ENCODE peak calls at places on chromosomes 12 and 14, in seven cellular contexts. E, S, V, W, I, Z and T are unnamed samples.

GRCh38 chr12:7190268-7191055 is 976 bp downstream of the PEX5 start:
- DNase-seq in Z (no peak), S (peak), V (peak), W (peak), I (peak), E (peak), T (peak)

GRCh38 chr12:29415111-29415510 is 34.1 kb upstream of the ERGIC2 start:
- DNase-seq in V (no peak), Z (no peak), W (no peak), S (no peak), I (no peak), E (no peak), T (no peak)

GRCh38 chr14:50736932-50737419 is 68.9 kb upstream of the SAV1 start:
- DNase-seq in S (no peak), Z (no peak), V (no peak), E (no peak), W (no peak), I (no peak), T (no peak)

GRCh38 chr12:62631531-62632520 is 165.2 kb downstream of the MON2 start:
- DNase-seq in W (peak), I (peak), V (peak), Z (no peak), E (peak), S (peak), T (peak)

GRCh38 chr12:116636636-116637519 is 77.7 kb downstream of the MAP1LC3B2 start:
- DNase-seq in I (no peak), W (no peak), E (no peak), Z (no peak), S (no peak), V (no peak), T (no peak)

GRCh38 chr12:61646639-61647038 is 613.6 kb upstream of the USP15 start:
- DNase-seq in S (no peak), E (no peak), I (no peak), W (no peak), Z (no peak), V (no peak), T (no peak)

GRCh38 chr14:86654558-86655184 is 1124.7 kb downstream of the FLRT2 start:
- DNase-seq in E (no peak), V (peak), Z (no peak), W (no peak), S (peak), I (no peak), T (peak)

GRCh38 chr14:51776102-51776894 is 84.1 kb upstream of the GNG2 start:
- DNase-seq in Z (no peak), E (peak), W (peak), S (peak), V (peak), I (no peak), T (no peak)

GRCh38 chr12:93442411-93443340 is 929 bp upstream of the UBE2N start:
- DNase-seq in V (no peak), W (no peak), E (no peak), Z (no peak), I (no peak), S (no peak), T (no peak)

GRCh38 chr14:103103461-103104388 is 9.2 kb downstream of the EXOC3L4 start:
- DNase-seq in I (no peak), E (no peak), W (no peak), S (peak), Z (no peak), V (peak), T (peak)

GRCh38 chr12:58888131-58888783 is 32.0 kb downstream of the LRIG3 start:
- DNase-seq in E (no peak), S (peak), I (no peak), W (peak), Z (no peak), V (peak), T (no peak)

GRCh38 chr12:125070117-125070516 is 4.9 kb downstream of the AACS start:
- DNase-seq in I (no peak), S (no peak), W (no peak), Z (no peak), V (no peak), E (no peak), T (no peak)

GRCh38 chr12:1592444-1593231 is 1.7 kb downstream of the FBXL14 start:
- DNase-seq in I (no peak), Z (peak), V (peak), W (peak), S (peak), E (peak), T (no peak)

GRCh38 chr12:25938581-25938980 is 19.9 kb upstream of the RASSF8 start:
- DNase-seq in I (no peak), S (no peak), V (no peak), E (no peak), W (no peak), Z (no peak), T (no peak)

GRCh38 chr12:30067156-30067555 is 283.4 kb upstream of the TMTC1 start:
- DNase-seq in Z (no peak), E (no peak), I (no peak), S (no peak), W (no peak), V (no peak), T (no peak)

GRCh38 chr12:54486173-54486867 is 11.2 kb upstream of the NCKAP1L start:
- DNase-seq in I (no peak), V (no peak), S (no peak), Z (no peak), E (no peak), W (no peak), T (no peak)

GRCh38 chr14:46596236-46596635 is 55.3 kb downstream of the RPL10L start:
- DNase-seq in W (no peak), S (no peak), I (no peak), Z (no peak), V (no peak), E (no peak), T (no peak)

GRCh38 chr14:90698379-90698869 is 117.8 kb downstream of the TTC7B start:
- DNase-seq in S (peak), E (no peak), W (peak), I (peak), Z (no peak), V (peak), T (no peak)

GRCh38 chr14:103217538-103217937 is 94.3 kb downstream of the TNFAIP2 start:
- DNase-seq in E (no peak), Z (no peak), I (no peak), W (no peak), V (no peak), S (no peak), T (no peak)

GRCh38 chr12:9635014-9635413 is 27.3 kb upstream of the KLRB1 start:
- DNase-seq in Z (no peak), S (no peak), W (no peak), V (no peak), I (no peak), E (no peak), T (no peak)

GRCh38 chr14:52079239-52079956 is 10.5 kb upstream of the NID2 start:
- DNase-seq in W (no peak), E (no peak), I (no peak), Z (no peak), V (no peak), S (no peak), T (no peak)

GRCh38 chr14:44041700-44042099 is 465.4 kb downstream of the FSCB start:
- DNase-seq in V (no peak), S (no peak), E (no peak), Z (no peak), W (no peak), I (no peak), T (no peak)

GRCh38 chr12:67034110-67034879 is 234.9 kb upstream of the CAND1 start:
- DNase-seq in V (peak), I (no peak), E (no peak), Z (no peak), W (no peak), S (no peak), T (no peak)

GRCh38 chr12:47120736-47121135 is 41.0 kb upstream of the AMIGO2 start:
- DNase-seq in E (no peak), V (no peak), W (no peak), S (no peak), Z (no peak), I (no peak), T (no peak)

GRCh38 chr12:47123730-47124129 is 44.0 kb upstream of the AMIGO2 start:
- DNase-seq in W (no peak), V (no peak), I (no peak), S (no peak), Z (no peak), E (no peak), T (no peak)

GRCh38 chr12:47124451-47124850 is 44.7 kb upstream of the AMIGO2 start:
- DNase-seq in S (no peak), E (no peak), I (no peak), Z (no peak), V (no peak), W (no peak), T (no peak)

GRCh38 chr12:47121146-47121545 is 41.4 kb upstream of the AMIGO2 start:
- DNase-seq in S (no peak), I (no peak), Z (no peak), V (no peak), W (no peak), E (no peak), T (no peak)
- H3K27ac ChIP-seq in S (no peak), I (no peak), Z (no peak), V (no peak), W (no peak), E (no peak), T (no peak)

DNA sequence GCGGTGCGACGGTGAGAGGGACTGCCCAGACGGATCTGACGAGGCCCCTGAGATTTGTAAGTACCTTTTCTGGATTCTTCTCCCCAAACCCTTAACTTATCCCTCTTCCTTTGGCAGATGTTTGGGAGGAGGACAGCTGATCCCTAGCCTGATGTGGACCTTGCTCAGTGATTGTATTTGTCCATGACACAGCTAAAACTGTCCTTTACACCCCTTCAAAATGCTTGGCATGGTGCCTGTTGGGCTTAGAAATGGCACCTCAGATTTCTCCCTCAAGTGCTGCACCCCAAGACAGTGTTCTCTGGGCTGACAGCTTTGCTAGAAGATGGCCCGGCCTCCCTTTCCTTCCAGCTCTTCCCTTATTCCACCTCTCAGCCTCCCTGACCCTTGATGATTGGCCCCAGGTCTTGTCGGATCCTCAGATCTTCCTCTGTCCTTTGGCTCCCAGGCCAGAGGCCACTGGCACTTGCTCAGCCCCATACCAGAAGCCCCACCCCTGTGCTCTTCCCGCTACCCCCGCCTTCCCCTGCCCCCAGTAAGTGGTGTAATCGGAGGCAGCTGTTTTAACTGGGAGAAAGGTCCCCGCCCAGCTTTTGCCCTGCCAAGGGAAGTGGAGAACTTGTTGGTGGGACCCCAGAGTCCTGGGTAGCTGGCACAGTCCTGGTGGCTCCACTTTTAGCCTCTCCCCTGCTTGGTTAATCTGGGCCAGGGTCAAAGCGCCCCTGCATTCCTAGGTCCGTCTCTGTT is 8.7 kb downstream of the LRP1-AS start:
- DNase-seq in S (peak), I (peak), Z (no peak), V (peak), W (peak), E (no peak), T (peak)
- H3K27ac ChIP-seq in S (peak), I (peak), Z (no peak), V (peak), W (peak), E (no peak), T (peak)

GRCh38 chr12:63857771-63858670 is 13.5 kb downstream of the SRGAP1 start:
- DNase-seq in S (no peak), W (no peak), E (no peak), Z (no peak), I (no peak), V (no peak), T (no peak)
- H3K27ac ChIP-seq in S (no peak), W (no peak), E (no peak), Z (no peak), I (no peak), V (no peak), T (no peak)

DNA sequence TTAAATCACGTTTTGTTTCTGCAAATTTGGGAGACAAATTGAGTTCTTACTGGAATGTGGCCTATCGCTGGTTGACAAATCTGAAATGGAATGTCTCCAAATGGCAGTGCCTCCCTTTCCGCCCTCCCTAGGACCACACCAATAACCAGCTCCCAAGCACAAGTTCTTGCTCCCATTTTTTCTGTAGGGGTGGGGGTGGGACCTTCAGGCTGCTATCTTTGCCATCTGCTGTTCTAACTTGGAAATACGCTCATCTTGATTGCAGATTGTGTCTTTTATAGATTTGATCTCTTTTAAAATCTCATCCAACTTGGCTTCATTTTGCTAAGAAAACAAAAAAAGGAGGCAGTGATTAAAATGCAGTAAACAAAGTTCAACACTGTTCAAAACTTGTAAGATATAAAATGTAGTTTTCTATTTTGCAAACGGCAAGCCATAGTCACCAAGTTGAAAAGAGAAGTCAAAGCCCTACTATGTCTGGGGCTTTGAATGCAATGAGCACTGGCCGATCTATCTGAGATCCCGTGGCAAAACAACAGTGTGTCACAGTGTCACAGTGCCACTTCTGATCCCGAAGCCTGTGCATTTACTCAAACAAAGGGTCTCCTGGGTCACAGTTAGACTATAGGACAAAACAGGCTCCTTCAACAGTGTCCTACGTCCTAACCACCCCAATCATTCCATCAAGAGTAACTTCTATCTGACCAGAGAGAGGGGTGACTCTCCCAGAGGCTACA is 13.7 kb upstream of the SELPLG start:
- DNase-seq in Z (no peak), E (no peak), I (no peak), S (no peak), W (no peak), V (no peak), T (no peak)
- H3K27ac ChIP-seq in Z (no peak), E (no peak), I (no peak), S (peak), W (peak), V (peak), T (peak)